ENCODE peak calls at places on chromosomes 4 and X, in five cellular contexts. A is left lung, N is lung, Y is Peyer's patch, W is Caco-2. B is an unnamed sample. For H3K36me3, the result is how much of the 10 kb centered on the place peaks cover.

GRCh38 chrX:135498236-135498635 is 22.2 kb upstream of the INTS6L start:
- DNase-seq in A (no peak), N (no peak), Y (no peak), W (no peak), B (no peak)

GRCh38 chrX:130053236-130053635 is 57.1 kb downstream of the ELF4 start:
- DNase-seq in A (no peak), N (no peak), Y (no peak), W (no peak), B (no peak)

GRCh38 chrX:9494806-9495205 is 29.9 kb downstream of the TBL1X start:
- DNase-seq in A (no peak), N (no peak), Y (no peak), W (no peak), B (no peak)

GRCh38 chr4:120718979-120719566 is 203.5 kb downstream of the PRDM5 start:
- DNase-seq in A (no peak), N (no peak), Y (no peak), W (no peak), B (peak)

GRCh38 chr4:988726-989721 is 2.2 kb downstream of the IDUA start:
- DNase-seq in A (no peak), N (no peak), Y (no peak), W (no peak), B (no peak)

GRCh38 chrX:110222497-110223257 is 95.2 kb downstream of the AMMECR1 start:
- DNase-seq in A (no peak), N (no peak), Y (no peak), W (no peak), B (no peak)

GRCh38 chrX:118802857-118803256 is 20.8 kb upstream of the ZCCHC12 start:
- DNase-seq in A (no peak), N (no peak), Y (no peak), W (no peak), B (no peak)

GRCh38 chr4:28443371-28443770 is 1582.7 kb downstream of the STIM2 start:
- DNase-seq in A (no peak), N (no peak), Y (no peak), W (no peak), B (no peak)

GRCh38 chr4:123304151-123305021 is 92.2 kb upstream of the SPRY1 start:
- DNase-seq in A (no peak), N (no peak), Y (no peak), W (no peak), B (no peak)

GRCh38 chrX:102959471-102959870 is 22.4 kb downstream of the RAB40AL start:
- DNase-seq in A (no peak), N (no peak), Y (no peak), W (no peak), B (no peak)

GRCh38 chr4:104677122-104677521 is 182.4 kb upstream of the CXXC4 start:
- DNase-seq in A (no peak), N (no peak), Y (no peak), W (no peak), B (no peak)

GRCh38 chrX:42704454-42704853 is 73.5 kb downstream of the PPP1R2C start:
- DNase-seq in A (no peak), N (no peak), Y (no peak), W (no peak), B (peak)

GRCh38 chrX:15373986-15374385 is 10.2 kb downstream of the VEGFD start:
- DNase-seq in A (no peak), N (no peak), Y (no peak), W (no peak), B (no peak)

GRCh38 chrX:135213200-135213844 is 38.5 kb upstream of the ETDA start:
- DNase-seq in A (no peak), N (no peak), Y (no peak), W (no peak), B (no peak)

GRCh38 chr4:53902786-53903185 is 161.6 kb downstream of the CHIC2 start:
- DNase-seq in A (no peak), N (no peak), Y (no peak), W (no peak), B (no peak)

GRCh38 chr4:53906786-53907185 is 157.6 kb downstream of the CHIC2 start:
- DNase-seq in A (no peak), N (no peak), Y (no peak), W (no peak), B (no peak)

GRCh38 chr4:53905935-53906377 is 158.4 kb downstream of the CHIC2 start:
- DNase-seq in A (no peak), N (no peak), Y (no peak), W (peak), B (no peak)

GRCh38 chr4:53907772-53908171 is 156.6 kb downstream of the CHIC2 start:
- DNase-seq in A (no peak), N (no peak), Y (no peak), W (no peak), B (no peak)

GRCh38 chr4:53905281-53905934 is 159.0 kb downstream of the CHIC2 start:
- DNase-seq in A (no peak), N (no peak), Y (no peak), W (no peak), B (no peak)
- H3K4me3 ChIP-seq in A (no peak), N (no peak), Y (no peak), W (no peak), B (no peak)

DNA sequence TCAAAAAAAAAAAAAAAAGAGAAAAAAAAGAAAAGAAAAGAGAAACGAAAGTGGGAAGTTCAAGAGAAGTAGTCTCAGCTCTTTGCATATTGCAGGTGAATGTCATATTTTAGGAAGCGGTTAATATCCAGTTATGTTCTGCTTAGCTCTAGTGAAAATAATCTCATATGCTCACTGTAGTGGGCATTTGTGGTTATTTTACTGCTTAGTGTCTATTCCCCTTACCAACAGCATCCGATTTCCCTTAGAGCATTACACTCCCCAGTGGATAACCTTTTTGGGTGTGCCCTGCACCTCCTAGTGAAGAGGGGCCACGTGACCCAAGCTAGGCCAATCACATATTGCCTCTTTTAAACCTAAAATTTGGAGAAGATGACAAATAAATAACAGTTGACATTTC is 111.2 kb upstream of the ZNF827 start:
- DNase-seq in A (no peak), N (no peak), Y (no peak), W (no peak), B (no peak)
- H3K36me3 ChIP-seq in A (under half), N (under half), Y (under half), W (under half), B (under half)

DNA sequence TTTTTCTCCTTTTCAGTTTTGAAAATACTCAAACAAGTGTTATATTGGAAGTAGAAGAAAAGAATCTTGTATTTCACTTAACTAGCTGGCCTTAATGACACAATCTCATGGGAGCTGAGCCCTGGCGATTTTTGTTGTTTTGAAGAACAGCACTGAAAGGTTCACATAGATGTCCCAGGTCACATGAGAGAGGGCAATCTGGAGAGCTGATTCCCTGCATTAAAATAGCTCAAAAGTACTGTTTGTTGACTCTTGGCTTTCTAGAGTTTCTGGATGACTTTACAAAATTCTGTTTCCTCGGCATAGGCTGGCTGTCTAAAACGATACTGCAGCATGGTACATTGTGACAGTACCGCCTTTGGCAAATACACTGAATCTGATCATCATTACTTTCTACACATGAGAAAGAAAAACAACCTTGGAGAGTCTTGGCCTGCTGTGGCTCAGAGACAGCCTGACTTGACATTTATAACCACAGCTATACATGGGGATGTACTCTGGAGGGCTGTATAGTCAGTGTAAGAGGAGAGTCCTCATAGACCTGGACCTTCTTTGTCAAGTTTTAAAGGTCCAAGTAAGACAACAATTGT is 119.8 kb upstream of the PDLIM3 start:
- DNase-seq in A (no peak), N (no peak), Y (no peak), W (no peak), B (no peak)
- H3K4me3 ChIP-seq in A (no peak), N (no peak), Y (no peak), W (no peak), B (no peak)

DNA sequence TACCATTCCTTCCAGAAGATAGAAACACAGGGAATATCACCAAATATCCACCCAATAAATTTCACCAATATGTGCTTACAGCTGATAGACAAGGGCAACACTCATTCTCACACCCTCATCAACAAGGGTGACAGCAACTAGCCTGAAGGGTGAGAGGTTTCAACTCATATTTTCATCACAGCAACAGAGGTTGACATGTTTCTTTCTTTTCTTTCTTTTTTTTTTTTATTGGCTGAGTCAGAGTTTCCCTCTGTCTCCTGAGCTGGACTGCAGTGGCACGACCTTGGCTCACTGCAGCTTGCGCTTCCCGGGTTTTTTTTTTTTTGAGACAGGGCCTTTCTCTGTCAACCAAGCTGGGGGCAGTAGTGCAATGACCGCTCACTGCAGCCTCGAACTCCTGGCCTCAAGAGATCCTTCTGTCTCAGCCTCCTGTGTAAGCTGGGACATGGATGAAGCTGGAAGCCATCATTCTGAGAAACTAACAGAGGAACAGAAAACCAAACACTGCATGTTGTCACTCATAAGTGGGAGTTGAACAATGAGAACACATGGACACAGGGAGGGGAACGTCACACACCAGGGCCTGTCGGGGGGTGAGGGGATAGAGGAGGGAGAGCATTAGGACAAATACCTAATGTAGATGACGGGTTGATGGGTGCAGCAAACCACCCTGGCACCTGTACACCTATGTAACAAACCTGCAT is 27.5 kb upstream of the ASMTL start:
- DNase-seq in A (no peak), N (peak), Y (peak), W (peak), B (no peak)
- H3K36me3 ChIP-seq in A (under half), N (under half), Y (under half), W (under half), B (under half)

DNA sequence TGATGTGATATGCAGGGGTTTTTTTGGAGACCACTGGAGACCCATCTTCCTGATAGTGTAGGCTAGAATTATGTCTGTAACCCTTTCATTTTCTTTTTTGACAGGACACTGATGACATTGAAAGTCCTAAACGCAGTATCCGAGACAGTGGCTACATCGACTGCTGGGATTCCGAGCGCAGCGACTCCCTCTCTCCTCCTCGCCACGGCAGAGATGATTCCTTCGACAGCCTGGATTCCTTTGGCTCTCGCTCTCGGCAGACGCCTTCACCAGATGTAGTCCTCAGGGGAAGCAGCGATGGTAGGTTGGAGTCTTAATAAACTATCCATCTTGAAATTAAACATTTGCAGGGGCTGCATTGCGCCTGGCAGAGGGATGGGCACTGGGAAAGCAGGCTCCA is 75.4 kb downstream of the LIMCH1 start:
- DNase-seq in A (no peak), N (no peak), Y (no peak), W (no peak), B (no peak)
- H3K4me3 ChIP-seq in A (no peak), N (no peak), Y (no peak), W (no peak), B (no peak)

GRCh38 chrX:28491322-28491721 is 95.9 kb upstream of the IL1RAPL1 start:
- DNase-seq in A (no peak), N (no peak), Y (no peak), W (no peak), B (no peak)

GRCh38 chrX:28491941-28492340 is 95.3 kb upstream of the IL1RAPL1 start:
- DNase-seq in A (no peak), N (no peak), Y (no peak), W (no peak), B (no peak)

DNA sequence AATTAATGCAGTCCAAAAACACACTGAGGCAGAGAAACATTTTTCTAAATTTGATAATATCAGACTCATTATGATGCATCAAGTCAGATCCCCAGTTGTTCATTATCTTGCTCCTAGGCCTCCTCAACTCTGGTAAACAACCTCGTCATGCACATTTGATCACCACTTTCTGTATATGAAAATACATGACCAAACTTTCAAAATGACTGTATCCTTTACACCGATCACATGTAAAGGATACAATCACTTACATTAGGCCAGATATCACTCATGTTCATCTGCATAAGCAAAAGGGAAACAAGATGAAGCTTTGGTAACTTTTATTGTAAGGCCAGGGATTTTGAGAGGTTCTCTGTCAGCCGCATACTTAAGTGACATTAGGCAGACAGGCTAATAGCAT is 99.4 kb upstream of the IL1RAPL1 start:
- DNase-seq in A (no peak), N (no peak), Y (no peak), W (no peak), B (no peak)
- H3K36me3 ChIP-seq in A (under half), N (under half), Y (under half), W (under half), B (under half)

GRCh38 chr4:72571337-72571736 is 2.3 kb upstream of the ADAMTS3 start:
- DNase-seq in A (no peak), N (no peak), Y (no peak), W (no peak), B (no peak)

GRCh38 chr4:72567821-72568620 is 1.0 kb downstream of the ADAMTS3 start:
- DNase-seq in A (peak), N (peak), Y (peak), W (no peak), B (no peak)

GRCh38 chr4:72567036-72567435 is 2.0 kb downstream of the ADAMTS3 start:
- DNase-seq in A (no peak), N (no peak), Y (no peak), W (no peak), B (no peak)

GRCh38 chr4:72569719-72570235 is 756 bp upstream of the ADAMTS3 start:
- DNase-seq in A (peak), N (no peak), Y (no peak), W (no peak), B (no peak)

GRCh38 chr4:72568959-72569718 is at the start of gene ADAMTS3:
- DNase-seq in A (peak), N (peak), Y (peak), W (no peak), B (no peak)
- H3K4me3 ChIP-seq in A (peak), N (peak), Y (peak), W (no peak), B (no peak)

DNA sequence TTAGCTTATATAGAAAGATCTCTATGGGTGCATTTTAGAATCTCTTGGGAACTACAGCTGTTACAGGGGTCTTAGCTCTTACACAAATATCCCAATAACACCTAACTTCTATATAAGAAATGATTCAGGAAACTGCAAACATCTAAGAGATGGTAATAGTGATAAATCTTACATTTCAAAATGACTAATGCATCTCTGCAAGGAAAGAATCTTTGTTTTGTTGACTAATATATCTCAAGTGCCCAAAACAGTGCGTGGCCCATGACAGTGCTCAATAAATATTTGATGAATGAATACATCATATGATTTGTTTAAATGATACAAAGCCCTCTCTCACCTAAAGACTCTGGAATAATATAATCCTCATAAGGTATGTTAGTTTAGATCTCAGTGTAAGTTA is 47.5 kb downstream of the CENPE start:
- DNase-seq in A (no peak), N (no peak), Y (no peak), W (no peak), B (no peak)
- H3K36me3 ChIP-seq in A (under half), N (under half), Y (under half), W (under half), B (under half)

GRCh38 chrX:40156472-40157227 is 58.9 kb upstream of the BCOR start:
- DNase-seq in A (no peak), N (no peak), Y (no peak), W (no peak), B (no peak)
- H3K4me3 ChIP-seq in A (no peak), N (no peak), Y (no peak), W (no peak), B (no peak)

DNA sequence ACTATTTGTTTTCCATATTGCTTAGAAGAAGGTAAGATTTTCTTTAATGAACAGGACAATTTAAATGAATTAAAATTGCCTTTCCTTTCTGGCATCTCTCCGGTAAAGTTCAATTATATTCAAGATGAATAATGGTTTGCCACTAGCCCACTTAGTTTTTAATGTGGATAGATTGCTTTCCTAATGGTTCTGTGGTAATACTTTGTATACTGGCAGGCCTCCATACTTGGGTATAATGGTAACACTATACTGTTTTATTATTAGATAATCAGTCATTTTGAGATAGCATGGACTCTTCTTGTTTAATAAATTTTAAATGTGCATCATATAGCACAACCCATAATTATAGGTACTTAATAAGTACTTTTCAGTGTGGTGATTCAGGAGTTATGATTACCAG is 89.5 kb downstream of the ELOVL6 start:
- DNase-seq in A (no peak), N (no peak), Y (no peak), W (no peak), B (no peak)
- H3K36me3 ChIP-seq in A (under half), N (under half), Y (under half), W (under half), B (under half)

B was measured in naive thymus-derived CD4-positive, alpha-beta T cell.